ENCODE peak calls at places on chromosome 3, in four cellular contexts. V is NCI-H1436, B is ELR, N is lower lobe of right lung. Q is an unnamed sample.
A peak's percentile ranks its signal among the peaks of the same experiment; 100 is the strongest.

GRCh38 chr3:144142151-144142855 is 170.7 kb downstream of the DIPK2A start:
- DNase-seq in N (no peak), B (peak; percentile 26), V (no peak), Q (no peak)

GRCh38 chr3:133754973-133755828 is 9.0 kb downstream of the TF start:
- DNase-seq in V (no peak), B (no peak), N (no peak), Q (no peak)

GRCh38 chr3:126261037-126261436 is 80.7 kb upstream of the ALDH1L1 start:
- DNase-seq in N (no peak), B (peak; percentile 30), V (no peak), Q (no peak)

GRCh38 chr3:171569571-171570132 is 109.4 kb upstream of the TNIK start:
- DNase-seq in B (peak; percentile 20), V (no peak), N (no peak), Q (no peak)

GRCh38 chr3:129228891-129229585 is 20.4 kb upstream of the COPG1 start:
- DNase-seq in N (peak; percentile 54), B (peak; percentile 95), V (no peak), Q (no peak)

GRCh38 chr3:13018561-13019242 is 54.5 kb downstream of the IQSEC1 start:
- DNase-seq in N (peak; percentile 42), V (no peak), B (no peak), Q (no peak)

GRCh38 chr3:122151480-122151879 is 32.0 kb upstream of the CASR start:
- DNase-seq in V (no peak), N (no peak), B (peak; percentile 88), Q (no peak)

GRCh38 chr3:105829229-105829628 is 39.6 kb downstream of the CBLB start:
- DNase-seq in B (no peak), V (no peak), N (no peak), Q (no peak)

GRCh38 chr3:123586131-123586530 is 1.3 kb upstream of the HACD2 start:
- DNase-seq in N (no peak), V (peak; percentile 78), B (peak; percentile 80), Q (no peak)

GRCh38 chr3:52670621-52671521 is 14.8 kb downstream of the PBRM1 start:
- DNase-seq in V (no peak), N (no peak), B (peak; percentile 99), Q (no peak)

GRCh38 chr3:5657109-5657508 is 469.6 kb downstream of the EDEM1 start:
- DNase-seq in N (no peak), B (no peak), V (no peak), Q (no peak)

GRCh38 chr3:20878676-20879075 is 692.7 kb upstream of the SGO1 start:
- DNase-seq in V (no peak), N (no peak), B (no peak), Q (no peak)

GRCh38 chr3:99503350-99503749 is 135.0 kb upstream of the COL8A1 start:
- DNase-seq in B (peak; percentile 14), N (no peak), V (no peak), Q (no peak)

GRCh38 chr3:105800320-105800719 is 68.5 kb downstream of the CBLB start:
- DNase-seq in N (no peak), V (no peak), B (no peak), Q (no peak)

GRCh38 chr3:52895416-52895815 is 1.9 kb downstream of the STIMATE start:
- DNase-seq in V (no peak), B (no peak), N (no peak), Q (no peak)

GRCh38 chr3:178434206-178434805 is 101.9 kb upstream of the KCNMB2 start:
- DNase-seq in V (no peak), N (no peak), B (peak; percentile 15), Q (no peak)

GRCh38 chr3:171435143-171435542 is 25.1 kb downstream of the TNIK start:
- DNase-seq in B (no peak), N (no peak), V (no peak), Q (no peak)

GRCh38 chr3:58049143-58049785 is 41.0 kb downstream of the FLNB start:
- DNase-seq in V (no peak), N (no peak), B (peak; percentile 99), Q (no peak)

GRCh38 chr3:47015151-47015550 is 35.7 kb downstream of the NBEAL2 start:
- DNase-seq in N (no peak), B (no peak), V (no peak), Q (no peak)

GRCh38 chr3:176939022-176939817 is 258.1 kb downstream of the TBL1XR1 start:
- DNase-seq in B (peak; percentile 78), N (no peak), V (peak; percentile 88), Q (no peak)

GRCh38 chr3:116614795-116615362 is 94.7 kb upstream of the TUSC7 start:
- DNase-seq in V (peak; percentile 21), N (no peak), B (peak; percentile 16), Q (no peak)

GRCh38 chr3:25831578-25831977 is 41.7 kb downstream of the OXSM start:
- DNase-seq in B (peak; percentile 43), N (no peak), V (no peak), Q (no peak)

GRCh38 chr3:124780767-124781485 is 50.7 kb downstream of the UMPS start:
- DNase-seq in V (no peak), B (peak; percentile 63), N (peak; percentile 61), Q (no peak)

GRCh38 chr3:123660900-123661299 is 76.0 kb upstream of the HACD2 start:
- DNase-seq in N (peak; percentile 91), V (no peak), B (no peak), Q (peak; percentile 92)

GRCh38 chr3:160564205-160564922 is 1.0 kb downstream of the KPNA4 start:
- DNase-seq in N (peak; percentile 55), V (no peak), B (peak; percentile 41), Q (no peak)

GRCh38 chr3:17110665-17111396 is 226.1 kb downstream of the PLCL2 start:
- DNase-seq in V (no peak), N (no peak), B (no peak), Q (no peak)

GRCh38 chr3:100586832-100587231 is 22.6 kb upstream of the ADGRG7 start:
- DNase-seq in N (no peak), V (no peak), B (no peak), Q (no peak)

GRCh38 chr3:76044601-76045600 is 259.6 kb upstream of the ZNF717 start:
- DNase-seq in B (peak; percentile 68), V (no peak), N (no peak), Q (no peak)

GRCh38 chr3:42545284-42545900 is 36.4 kb downstream of the SEC22C start:
- DNase-seq in B (no peak), V (no peak), N (no peak), Q (peak; percentile 53)

GRCh38 chr3:53194218-53195065 is 33.4 kb downstream of the PRKCD start:
- DNase-seq in N (no peak), B (peak; percentile 19), V (no peak), Q (no peak)

GRCh38 chr3:187211532-187212274 is 14.4 kb downstream of the RTP1 start:
- DNase-seq in N (no peak), B (peak; percentile 48), V (no peak), Q (no peak)

GRCh38 chr3:36678216-36679013 is 85.9 kb downstream of the DCLK3 start:
- DNase-seq in B (peak; percentile 86), V (no peak), N (no peak), Q (no peak)

GRCh38 chr3:56981445-56982230 is 78.8 kb upstream of the SPATA12 start:
- DNase-seq in V (no peak), B (no peak), N (no peak), Q (no peak)

GRCh38 chr3:142947799-142948575 is 15.5 kb downstream of the PAQR9 start:
- DNase-seq in B (peak; percentile 79), V (no peak), N (no peak), Q (no peak)

GRCh38 chr3:31377045-31377642 is 155.6 kb upstream of the STT3B start:
- DNase-seq in B (peak; percentile 92), N (no peak), V (no peak), Q (no peak)

GRCh38 chr3:182092662-182093262 is 381.0 kb downstream of the SOX2 start:
- DNase-seq in N (no peak), V (peak; percentile 39), B (no peak), Q (no peak)

GRCh38 chr3:135887220-135887619 is 78.3 kb upstream of the PPP2R3A start:
- DNase-seq in B (peak; percentile 94), N (no peak), V (no peak), Q (no peak)

GRCh38 chr3:107775958-107776357 is 253.2 kb downstream of the BBX start:
- DNase-seq in B (no peak), N (no peak), V (peak; percentile 88), Q (no peak)